ENCODE peak calls at places on chromosomes 13 and 19, in five cellular contexts. J is H1, Z is HepG2, E is GM12878, U is HCT116. L is an unnamed sample.

GRCh38 chr13:22562116-22562515 is 618.7 kb upstream of the SGCG start:
- DNase-seq in J (no peak), Z (no peak), E (no peak), U (no peak), L (no peak)

GRCh38 chr13:46899801-46900200 is 2.9 kb upstream of the HTR2A start:
- DNase-seq in J (no peak), Z (no peak), E (no peak), U (no peak), L (no peak)

GRCh38 chr19:784541-784940 is 12.7 kb upstream of the PTBP1 start:
- DNase-seq in J (no peak), Z (no peak), E (no peak), U (no peak), L (no peak)

GRCh38 chr13:113098163-113098732 is 7.3 kb upstream of the F7 start:
- DNase-seq in J (no peak), Z (no peak), E (no peak), U (no peak), L (no peak)

GRCh38 chr13:73473016-73473415 is 414.2 kb downstream of the KLF5 start:
- DNase-seq in J (no peak), Z (no peak), E (no peak), U (no peak), L (no peak)

GRCh38 chr13:19984430-19985218 is 26.1 kb downstream of the ZMYM2 start:
- DNase-seq in J (no peak), Z (peak; percentile 16), E (peak; percentile 50), U (peak; percentile 12), L (no peak)

GRCh38 chr19:17286263-17286662 is 4.6 kb downstream of the ANKLE1 start:
- DNase-seq in J (no peak), Z (no peak), E (no peak), U (no peak), L (no peak)

GRCh38 chr13:70375718-70376117 is 267.5 kb upstream of the KLHL1 start:
- DNase-seq in J (no peak), Z (no peak), E (no peak), U (no peak), L (no peak)

GRCh38 chr13:48118025-48118424 is 23.1 kb upstream of the MED4 start:
- DNase-seq in J (no peak), Z (no peak), E (no peak), U (no peak), L (no peak)

GRCh38 chr19:43462887-43463380 is 2.5 kb downstream of the LYPD3 start:
- DNase-seq in J (peak; percentile 93), Z (no peak), E (no peak), U (no peak), L (no peak)

GRCh38 chr19:48629599-48630288 is 7.4 kb downstream of the DBP start:
- DNase-seq in J (peak; percentile 97), Z (no peak), E (no peak), U (peak; percentile 96), L (peak; percentile 59)

DNA sequence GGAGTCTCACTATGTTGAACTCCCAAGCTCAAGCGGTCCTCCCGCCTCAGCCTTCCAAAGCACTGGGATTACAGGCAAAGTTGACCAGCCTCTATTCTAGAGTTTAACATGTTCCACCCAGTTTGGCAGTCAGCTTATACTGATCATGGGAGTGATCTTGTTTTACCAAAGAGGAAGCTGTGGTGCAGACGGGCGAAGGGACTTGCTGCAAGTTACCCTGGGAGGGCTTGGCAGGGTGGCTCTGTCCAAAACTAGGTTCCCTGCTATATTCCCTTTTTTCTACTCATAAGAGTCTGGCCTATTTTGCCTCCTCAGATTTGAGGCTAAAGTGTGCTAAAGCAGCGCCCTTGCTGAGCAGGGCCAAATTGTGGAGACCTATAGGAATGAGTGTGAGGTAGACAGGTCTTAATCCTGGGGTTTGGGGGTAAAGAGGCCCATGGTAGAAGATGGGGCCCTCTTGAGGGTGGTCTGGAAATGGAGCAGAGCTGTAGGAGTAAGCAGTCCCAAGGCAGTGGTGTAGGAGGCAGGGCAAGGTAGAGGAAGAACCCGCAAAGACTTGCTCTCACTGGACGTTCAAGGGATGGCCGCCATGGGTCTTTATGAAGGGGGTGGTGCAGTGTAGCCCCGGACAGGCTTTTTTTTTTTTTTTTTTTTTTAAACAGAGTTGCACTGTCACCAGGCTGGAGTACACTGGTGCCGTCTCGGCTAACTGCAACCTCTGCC is 3.3 kb downstream of the RPS19 start:
- DNase-seq in J (no peak), Z (no peak), E (no peak), U (no peak), L (no peak)
- TF ChIP-seq ATF3 in J (no peak), Z (no peak), E (no peak), U (no peak), L (no peak)

DNA sequence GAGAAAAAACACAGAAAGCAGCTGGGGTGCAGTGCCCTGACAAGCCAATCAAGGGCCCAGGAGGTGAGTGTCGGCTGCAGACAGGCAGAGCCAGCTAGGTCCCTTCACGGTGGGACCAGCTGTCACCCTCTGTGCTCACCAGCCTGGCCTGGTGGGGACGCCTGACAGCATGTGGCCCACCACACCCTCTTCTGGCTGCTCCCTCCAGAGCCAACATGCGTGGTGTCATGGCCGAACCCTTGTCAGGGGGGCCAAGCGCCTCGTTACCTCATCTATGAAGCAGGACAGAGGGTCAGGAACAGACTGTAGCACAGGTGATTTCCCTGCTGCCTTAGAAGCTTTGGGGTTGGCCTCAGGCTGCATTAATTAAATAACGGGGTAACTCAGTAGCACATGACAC is 40.0 kb upstream of the ISYNA1 start:
- DNase-seq in J (no peak), Z (no peak), E (no peak), U (no peak), L (no peak)
- H3K27ac ChIP-seq in J (no peak overlapping the region), Z (peak overlapping the region; percentile 90), E (peak overlapping the region; percentile 89), U (no peak overlapping the region), L (peak overlapping the region; percentile 51)

GRCh38 chr19:8333771-8334457 is 9.1 kb downstream of the KANK3 start:
- DNase-seq in J (no peak), Z (no peak), E (no peak), U (no peak), L (no peak)
- TF ChIP-seq ATF3 in J (no peak), Z (no peak), E (no peak), U (no peak), L (no peak)

DNA sequence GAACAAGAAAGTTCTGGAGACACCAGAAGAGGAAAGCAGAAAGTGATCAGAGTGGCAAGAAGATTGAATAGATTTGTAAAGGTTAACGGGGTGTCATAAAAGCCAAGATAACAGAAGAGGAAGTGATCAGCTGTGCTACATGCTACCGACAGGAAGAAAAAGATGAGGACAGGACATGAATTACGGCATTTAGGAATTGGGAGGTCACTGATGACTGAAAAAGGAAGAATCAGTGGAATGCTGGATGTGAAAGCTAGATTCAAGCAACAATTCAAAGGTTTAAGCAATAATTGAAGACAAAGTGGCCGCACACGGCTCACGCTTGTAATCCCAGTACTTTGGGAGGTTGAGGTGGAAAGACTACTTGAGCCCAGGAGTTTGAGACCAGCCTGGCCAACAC is 15.1 kb downstream of the ZNF160 start:
- DNase-seq in J (no peak), Z (no peak), E (no peak), U (no peak), L (no peak)
- H3K27ac ChIP-seq in J (no peak overlapping the region), Z (no peak overlapping the region), E (no peak overlapping the region), U (no peak overlapping the region), L (no peak overlapping the region)

GRCh38 chr19:2399582-2399981 is 27.8 kb downstream of the TIMM13 start:
- DNase-seq in J (no peak), Z (no peak), E (no peak), U (no peak), L (no peak)

GRCh38 chr19:2394054-2394668 is 33.2 kb downstream of the TIMM13 start:
- DNase-seq in J (no peak), Z (peak; percentile 53), E (peak; percentile 38), U (no peak), L (no peak)

GRCh38 chr19:2394669-2395292 is 32.6 kb downstream of the TIMM13 start:
- DNase-seq in J (no peak), Z (peak; percentile 76), E (peak; percentile 38), U (no peak), L (no peak)

DNA sequence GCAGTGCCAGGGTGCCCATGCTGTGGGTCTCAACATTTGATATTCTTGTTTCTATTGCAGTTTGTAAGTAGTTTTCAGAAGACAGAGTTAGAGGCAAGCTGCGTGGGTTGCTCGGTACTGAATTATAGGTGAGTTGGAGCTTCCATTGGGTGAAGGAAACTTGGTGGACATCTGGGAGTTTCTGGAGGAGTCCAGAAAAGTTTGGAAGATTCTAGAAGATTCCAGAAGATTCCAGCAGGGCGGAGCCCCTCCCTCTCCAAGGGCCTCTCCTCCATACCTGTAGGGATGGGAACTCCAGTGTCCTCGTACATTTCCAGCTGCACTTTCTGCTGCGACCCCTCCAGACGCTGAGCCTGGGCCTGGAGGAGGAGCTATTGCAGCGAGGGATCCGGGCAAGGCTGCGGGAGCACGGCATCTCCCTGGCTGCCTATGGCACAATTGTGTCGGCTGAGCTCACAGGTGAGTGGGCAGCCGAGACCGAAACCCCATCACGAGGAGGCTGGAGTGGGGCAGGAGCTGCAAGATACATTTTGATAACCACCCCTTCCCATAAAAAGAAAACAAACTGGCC is 28.6 kb downstream of the TIMM13 start:
- DNase-seq in J (no peak), Z (no peak), E (no peak), U (no peak), L (no peak)
- TF ChIP-seq ATF3 in J (no peak), Z (no peak), E (no peak), U (no peak), L (no peak)

GRCh38 chr19:39209196-39209595 is 5.1 kb upstream of the SYCN start:
- DNase-seq in J (no peak), Z (no peak), E (no peak), U (no peak), L (no peak)

GRCh38 chr19:39212377-39212742 is 8.3 kb upstream of the SYCN start:
- DNase-seq in J (no peak), Z (no peak), E (peak; percentile 2), U (peak; percentile 53), L (peak; percentile 75)

GRCh38 chr19:39208175-39208795 is 4.2 kb upstream of the SYCN start:
- DNase-seq in J (no peak), Z (no peak), E (no peak), U (no peak), L (no peak)

GRCh38 chr19:39207293-39207836 is 3.3 kb upstream of the SYCN start:
- DNase-seq in J (no peak), Z (no peak), E (no peak), U (no peak), L (no peak)

GRCh38 chr19:39211731-39212376 is 7.8 kb upstream of the SYCN start:
- DNase-seq in J (no peak), Z (no peak), E (no peak), U (peak; percentile 6), L (no peak)
- H3K27ac ChIP-seq in J (no peak overlapping the region), Z (no peak overlapping the region), E (no peak overlapping the region), U (peak overlapping the region; percentile 11), L (no peak overlapping the region)

L was measured in K562.